ENCODE peak calls at places on chromosomes 11 and 22, in nine cellular contexts. One of them, this sample, is unnamed. For H3K36me3, the result is how much of the 10 kb centered on the place peaks cover.

GRCh38 chr11:119700030-119700429 is 29.0 kb downstream of the NECTIN1 start:
- DNase-seq in GM06990: no peak
- DNase-seq in Panc1: no peak
- DNase-seq in sigmoid colon: no peak
- DNase-seq in lower lobe of right lung: no peak
- DNase-seq in adrenal gland: no peak
- DNase-seq in uterus: no peak
- DNase-seq in mesenchymal stem cell: no peak
- DNase-seq in brain microvascular endothelial cell: no peak
- DNase-seq in this sample: no peak

GRCh38 chr11:47895035-47895434 is 46.9 kb upstream of the NUP160 start:
- DNase-seq in GM06990: no peak
- DNase-seq in Panc1: no peak
- DNase-seq in sigmoid colon: no peak
- DNase-seq in lower lobe of right lung: no peak
- DNase-seq in adrenal gland: no peak
- DNase-seq in uterus: no peak
- DNase-seq in mesenchymal stem cell: no peak
- DNase-seq in brain microvascular endothelial cell: no peak
- DNase-seq in this sample: no peak

GRCh38 chr11:82080160-82080559 is 653.5 kb downstream of the FAM181B start:
- DNase-seq in GM06990: no peak
- DNase-seq in Panc1: no peak
- DNase-seq in sigmoid colon: no peak
- DNase-seq in lower lobe of right lung: no peak
- DNase-seq in adrenal gland: no peak
- DNase-seq in uterus: no peak
- DNase-seq in mesenchymal stem cell: no peak
- DNase-seq in brain microvascular endothelial cell: peak
- DNase-seq in this sample: no peak

GRCh38 chr11:35419713-35420333 is 465 bp upstream of the SLC1A2 start:
- DNase-seq in GM06990: no peak
- DNase-seq in Panc1: no peak
- DNase-seq in sigmoid colon: no peak
- DNase-seq in lower lobe of right lung: peak
- DNase-seq in adrenal gland: no peak
- DNase-seq in uterus: no peak
- DNase-seq in mesenchymal stem cell: peak
- DNase-seq in brain microvascular endothelial cell: no peak
- DNase-seq in this sample: no peak

GRCh38 chr11:128399186-128399585 is 188.2 kb downstream of the ETS1 start:
- DNase-seq in GM06990: peak
- DNase-seq in Panc1: no peak
- DNase-seq in sigmoid colon: no peak
- DNase-seq in lower lobe of right lung: no peak
- DNase-seq in adrenal gland: no peak
- DNase-seq in uterus: no peak
- DNase-seq in mesenchymal stem cell: peak
- DNase-seq in brain microvascular endothelial cell: peak
- DNase-seq in this sample: no peak

GRCh38 chr22:41286639-41287091 is 678 bp upstream of the RANGAP1 start:
- DNase-seq in GM06990: peak
- DNase-seq in Panc1: no peak
- DNase-seq in sigmoid colon: no peak
- DNase-seq in lower lobe of right lung: no peak
- DNase-seq in adrenal gland: no peak
- DNase-seq in uterus: no peak
- DNase-seq in mesenchymal stem cell: no peak
- DNase-seq in brain microvascular endothelial cell: peak
- DNase-seq in this sample: peak

GRCh38 chr11:134118016-134118415 is 49.1 kb downstream of the JAM3 start:
- DNase-seq in GM06990: no peak
- DNase-seq in Panc1: no peak
- DNase-seq in sigmoid colon: no peak
- DNase-seq in lower lobe of right lung: no peak
- DNase-seq in adrenal gland: no peak
- DNase-seq in uterus: no peak
- DNase-seq in mesenchymal stem cell: no peak
- DNase-seq in brain microvascular endothelial cell: no peak
- DNase-seq in this sample: no peak

GRCh38 chr11:47461876-47462275 is 12.9 kb upstream of the RAPSN start:
- DNase-seq in GM06990: no peak
- DNase-seq in Panc1: no peak
- DNase-seq in sigmoid colon: no peak
- DNase-seq in lower lobe of right lung: no peak
- DNase-seq in adrenal gland: no peak
- DNase-seq in uterus: no peak
- DNase-seq in mesenchymal stem cell: no peak
- DNase-seq in brain microvascular endothelial cell: no peak
- DNase-seq in this sample: no peak

GRCh38 chr22:23064381-23065068 is 5.8 kb upstream of the GNAZ start:
- DNase-seq in GM06990: no peak
- DNase-seq in Panc1: no peak
- DNase-seq in sigmoid colon: peak
- DNase-seq in lower lobe of right lung: peak
- DNase-seq in adrenal gland: peak
- DNase-seq in uterus: no peak
- DNase-seq in mesenchymal stem cell: no peak
- DNase-seq in brain microvascular endothelial cell: no peak
- DNase-seq in this sample: no peak

GRCh38 chr11:115920087-115920461 is 415.9 kb upstream of the CADM1 start:
- DNase-seq in GM06990: no peak
- DNase-seq in Panc1: no peak
- DNase-seq in sigmoid colon: no peak
- DNase-seq in lower lobe of right lung: no peak
- DNase-seq in adrenal gland: no peak
- DNase-seq in uterus: no peak
- DNase-seq in mesenchymal stem cell: no peak
- DNase-seq in brain microvascular endothelial cell: no peak
- DNase-seq in this sample: no peak

GRCh38 chr11:78645226-78646202 is 70.8 kb upstream of the NARS2 start:
- DNase-seq in GM06990: peak
- DNase-seq in Panc1: peak
- DNase-seq in sigmoid colon: no peak
- DNase-seq in lower lobe of right lung: peak
- DNase-seq in adrenal gland: peak
- DNase-seq in uterus: peak
- DNase-seq in mesenchymal stem cell: peak
- DNase-seq in brain microvascular endothelial cell: peak
- DNase-seq in this sample: peak

GRCh38 chr11:41786087-41786486 is 326.6 kb upstream of the LRRC4C start:
- DNase-seq in GM06990: no peak
- DNase-seq in Panc1: no peak
- DNase-seq in sigmoid colon: no peak
- DNase-seq in lower lobe of right lung: no peak
- DNase-seq in adrenal gland: no peak
- DNase-seq in uterus: no peak
- DNase-seq in mesenchymal stem cell: peak
- DNase-seq in brain microvascular endothelial cell: no peak
- DNase-seq in this sample: no peak

GRCh38 chr11:65491614-65492386 is 7.0 kb upstream of the MALAT1 start:
- DNase-seq in GM06990: peak
- DNase-seq in Panc1: no peak
- DNase-seq in sigmoid colon: peak
- DNase-seq in lower lobe of right lung: peak
- DNase-seq in adrenal gland: peak
- DNase-seq in uterus: peak
- DNase-seq in mesenchymal stem cell: peak
- DNase-seq in brain microvascular endothelial cell: peak
- DNase-seq in this sample: no peak

GRCh38 chr22:21077884-21078508 is 32.2 kb downstream of the LRRC74B start:
- DNase-seq in GM06990: no peak
- DNase-seq in Panc1: no peak
- DNase-seq in sigmoid colon: no peak
- DNase-seq in lower lobe of right lung: no peak
- DNase-seq in adrenal gland: no peak
- DNase-seq in uterus: no peak
- DNase-seq in mesenchymal stem cell: no peak
- DNase-seq in brain microvascular endothelial cell: no peak
- DNase-seq in this sample: no peak

GRCh38 chr11:92667446-92668165 is 301.8 kb upstream of the MTNR1B start:
- DNase-seq in GM06990: no peak
- DNase-seq in Panc1: no peak
- DNase-seq in sigmoid colon: no peak
- DNase-seq in lower lobe of right lung: no peak
- DNase-seq in adrenal gland: no peak
- DNase-seq in uterus: no peak
- DNase-seq in mesenchymal stem cell: no peak
- DNase-seq in brain microvascular endothelial cell: no peak
- DNase-seq in this sample: no peak

GRCh38 chr22:19196841-19197612 is 18.5 kb upstream of the SLC25A1 start:
- DNase-seq in GM06990: no peak
- DNase-seq in Panc1: no peak
- DNase-seq in sigmoid colon: peak
- DNase-seq in lower lobe of right lung: no peak
- DNase-seq in adrenal gland: no peak
- DNase-seq in uterus: no peak
- DNase-seq in mesenchymal stem cell: no peak
- DNase-seq in brain microvascular endothelial cell: no peak
- DNase-seq in this sample: no peak

GRCh38 chr11:14980854-14981253 is 8.7 kb upstream of the CALCA start:
- DNase-seq in GM06990: no peak
- DNase-seq in Panc1: no peak
- DNase-seq in sigmoid colon: no peak
- DNase-seq in lower lobe of right lung: no peak
- DNase-seq in adrenal gland: no peak
- DNase-seq in uterus: no peak
- DNase-seq in mesenchymal stem cell: no peak
- DNase-seq in brain microvascular endothelial cell: peak
- DNase-seq in this sample: no peak

GRCh38 chr22:24325105-24325757 is 54.6 kb downstream of the SPECC1L start:
- DNase-seq in GM06990: peak
- DNase-seq in Panc1: no peak
- DNase-seq in sigmoid colon: no peak
- DNase-seq in lower lobe of right lung: no peak
- DNase-seq in adrenal gland: peak
- DNase-seq in uterus: no peak
- DNase-seq in mesenchymal stem cell: peak
- DNase-seq in brain microvascular endothelial cell: peak
- DNase-seq in this sample: no peak

GRCh38 chr11:115674176-115674575 is 170.0 kb upstream of the CADM1 start:
- DNase-seq in GM06990: no peak
- DNase-seq in Panc1: no peak
- DNase-seq in sigmoid colon: peak
- DNase-seq in lower lobe of right lung: no peak
- DNase-seq in adrenal gland: no peak
- DNase-seq in uterus: no peak
- DNase-seq in mesenchymal stem cell: no peak
- DNase-seq in brain microvascular endothelial cell: no peak
- DNase-seq in this sample: no peak

GRCh38 chr22:22865311-22866072 is 22.1 kb upstream of the IGLL5 start:
- DNase-seq in GM06990: peak
- DNase-seq in Panc1: no peak
- DNase-seq in sigmoid colon: no peak
- DNase-seq in lower lobe of right lung: no peak
- DNase-seq in adrenal gland: no peak
- DNase-seq in uterus: no peak
- DNase-seq in mesenchymal stem cell: no peak
- DNase-seq in brain microvascular endothelial cell: no peak
- DNase-seq in this sample: no peak

DNA sequence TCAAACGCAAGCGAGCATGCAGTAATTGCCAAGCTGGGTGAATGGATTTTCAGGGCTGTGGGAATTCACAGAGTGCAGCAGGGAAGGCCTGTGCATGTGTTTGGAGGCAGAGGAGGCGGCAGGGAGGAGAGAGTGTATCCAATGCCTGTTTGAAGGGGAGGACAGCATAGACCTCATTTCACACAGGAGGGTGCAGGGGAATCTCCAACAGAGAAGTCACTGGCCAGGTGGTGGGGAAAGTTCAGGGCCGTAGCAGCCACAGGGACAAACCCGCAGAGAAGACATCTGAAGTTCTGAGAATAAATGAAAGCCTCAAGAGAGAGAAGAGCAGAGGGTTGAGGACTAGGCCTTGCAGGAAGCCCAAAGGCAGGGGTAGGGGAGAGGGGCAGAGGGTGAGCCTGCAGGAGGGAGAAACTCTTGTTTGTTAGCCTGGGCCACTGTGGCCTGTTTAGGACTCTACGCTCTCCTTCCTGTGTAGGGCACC is 19.2 kb upstream of the KDM2A start:
- DNase-seq in GM06990: peak
- DNase-seq in Panc1: no peak
- DNase-seq in sigmoid colon: no peak
- DNase-seq in lower lobe of right lung: no peak
- DNase-seq in adrenal gland: no peak
- DNase-seq in uterus: no peak
- DNase-seq in mesenchymal stem cell: no peak
- DNase-seq in brain microvascular endothelial cell: no peak
- DNase-seq in this sample: no peak
- H3K36me3 ChIP-seq in GM06990: under half
- H3K36me3 ChIP-seq in Panc1: under half
- H3K36me3 ChIP-seq in sigmoid colon: under half
- H3K36me3 ChIP-seq in lower lobe of right lung: under half
- H3K36me3 ChIP-seq in adrenal gland: under half
- H3K36me3 ChIP-seq in uterus: under half
- H3K36me3 ChIP-seq in mesenchymal stem cell: under half
- H3K36me3 ChIP-seq in brain microvascular endothelial cell: under half
- H3K36me3 ChIP-seq in this sample: under half

DNA sequence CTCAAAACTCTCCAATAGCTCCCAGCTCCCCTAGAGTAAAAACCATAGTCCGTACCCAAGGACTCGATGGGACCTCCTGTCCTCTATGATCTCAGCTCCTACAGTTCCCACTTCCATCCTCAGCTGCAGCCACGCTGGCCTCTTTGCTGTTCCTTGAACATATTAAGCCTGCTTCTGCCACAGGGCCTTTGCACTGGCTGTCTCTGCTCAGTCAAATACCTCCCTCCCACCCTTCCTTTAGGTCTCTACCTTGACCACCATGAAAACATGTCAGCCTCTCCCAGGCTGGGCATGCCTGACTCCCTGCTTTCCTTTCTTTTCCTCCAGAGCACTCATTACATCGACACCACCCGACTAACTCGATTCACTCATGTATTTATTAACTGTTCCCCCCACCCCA is 24.5 kb downstream of the TMEM184B start:
- DNase-seq in GM06990: no peak
- DNase-seq in Panc1: no peak
- DNase-seq in sigmoid colon: no peak
- DNase-seq in lower lobe of right lung: no peak
- DNase-seq in adrenal gland: no peak
- DNase-seq in uterus: no peak
- DNase-seq in mesenchymal stem cell: no peak
- DNase-seq in brain microvascular endothelial cell: no peak
- DNase-seq in this sample: no peak
- H3K36me3 ChIP-seq in GM06990: under half
- H3K36me3 ChIP-seq in Panc1: under half
- H3K36me3 ChIP-seq in sigmoid colon: under half
- H3K36me3 ChIP-seq in lower lobe of right lung: under half
- H3K36me3 ChIP-seq in adrenal gland: under half
- H3K36me3 ChIP-seq in uterus: under half
- H3K36me3 ChIP-seq in mesenchymal stem cell: half or more
- H3K36me3 ChIP-seq in brain microvascular endothelial cell: under half
- H3K36me3 ChIP-seq in this sample: under half

GRCh38 chr11:56027354-56027753 is at the start of gene OR5AS1:
- DNase-seq in GM06990: no peak
- DNase-seq in Panc1: no peak
- DNase-seq in sigmoid colon: no peak
- DNase-seq in lower lobe of right lung: no peak
- DNase-seq in adrenal gland: no peak
- DNase-seq in uterus: no peak
- DNase-seq in mesenchymal stem cell: no peak
- DNase-seq in brain microvascular endothelial cell: no peak
- DNase-seq in this sample: no peak
- H3K36me3 ChIP-seq in GM06990: under half
- H3K36me3 ChIP-seq in Panc1: under half
- H3K36me3 ChIP-seq in sigmoid colon: under half
- H3K36me3 ChIP-seq in lower lobe of right lung: under half
- H3K36me3 ChIP-seq in adrenal gland: under half
- H3K36me3 ChIP-seq in uterus: under half
- H3K36me3 ChIP-seq in mesenchymal stem cell: under half
- H3K36me3 ChIP-seq in brain microvascular endothelial cell: under half
- H3K36me3 ChIP-seq in this sample: under half

GRCh38 chr11:86803136-86803535 is 2.8 kb downstream of the PRSS23 start:
- DNase-seq in GM06990: no peak
- DNase-seq in Panc1: no peak
- DNase-seq in sigmoid colon: no peak
- DNase-seq in lower lobe of right lung: no peak
- DNase-seq in adrenal gland: no peak
- DNase-seq in uterus: no peak
- DNase-seq in mesenchymal stem cell: no peak
- DNase-seq in brain microvascular endothelial cell: no peak
- DNase-seq in this sample: no peak
- H3K36me3 ChIP-seq in GM06990: under half
- H3K36me3 ChIP-seq in Panc1: under half
- H3K36me3 ChIP-seq in sigmoid colon: under half
- H3K36me3 ChIP-seq in lower lobe of right lung: under half
- H3K36me3 ChIP-seq in adrenal gland: under half
- H3K36me3 ChIP-seq in uterus: under half
- H3K36me3 ChIP-seq in mesenchymal stem cell: under half
- H3K36me3 ChIP-seq in brain microvascular endothelial cell: under half
- H3K36me3 ChIP-seq in this sample: under half

This sample was measured in CD8-positive, alpha-beta T cell.